ENCODE peak calls at places on chromosomes 12 and 14, in four cellular contexts. F is K562, O is GM12878, E is HL-60. Q is an unnamed sample.

GRCh38 chr12:119725523-119725922 is 57.6 kb downstream of the PRKAB1 start:
- DNase-seq in F (no peak), O (no peak), E (no peak), Q (no peak)

GRCh38 chr14:50859296-50859624 is 12.6 kb upstream of the ABHD12B start:
- DNase-seq in F (no peak), O (no peak), E (no peak), Q (no peak)

GRCh38 chr12:40331886-40332285 is 107.1 kb downstream of the LRRK2 start:
- DNase-seq in F (no peak), O (no peak), E (no peak), Q (no peak)

GRCh38 chr14:55313480-55313879 is 42.3 kb downstream of the FBXO34 start:
- DNase-seq in F (no peak), O (no peak), E (no peak), Q (no peak)

GRCh38 chr14:97827746-97828145 is 1030.6 kb downstream of the VRK1 start:
- DNase-seq in F (no peak), O (no peak), E (no peak), Q (no peak)

GRCh38 chr14:100790785-100791667 is 34.9 kb upstream of the MEG3 start:
- DNase-seq in F (peak; percentile 92), O (no peak), E (no peak), Q (no peak)

GRCh38 chr12:108519558-108519957 is 4.5 kb downstream of the FICD start:
- DNase-seq in F (peak; percentile 43), O (no peak), E (no peak), Q (no peak)

GRCh38 chr12:126950266-126950665 is 1316.7 kb upstream of the TMEM132C start:
- DNase-seq in F (no peak), O (no peak), E (no peak), Q (no peak)

GRCh38 chr14:38931969-38932652 is 170.9 kb downstream of the SEC23A start:
- DNase-seq in F (no peak), O (no peak), E (no peak), Q (no peak)

GRCh38 chr12:3119745-3120660 is 42.8 kb downstream of the TSPAN9 start:
- DNase-seq in F (no peak), O (no peak), E (no peak), Q (no peak)

GRCh38 chr12:107436376-107436775 is 249.2 kb upstream of the PWP1 start:
- DNase-seq in F (no peak), O (no peak), E (no peak), Q (no peak)

DNA sequence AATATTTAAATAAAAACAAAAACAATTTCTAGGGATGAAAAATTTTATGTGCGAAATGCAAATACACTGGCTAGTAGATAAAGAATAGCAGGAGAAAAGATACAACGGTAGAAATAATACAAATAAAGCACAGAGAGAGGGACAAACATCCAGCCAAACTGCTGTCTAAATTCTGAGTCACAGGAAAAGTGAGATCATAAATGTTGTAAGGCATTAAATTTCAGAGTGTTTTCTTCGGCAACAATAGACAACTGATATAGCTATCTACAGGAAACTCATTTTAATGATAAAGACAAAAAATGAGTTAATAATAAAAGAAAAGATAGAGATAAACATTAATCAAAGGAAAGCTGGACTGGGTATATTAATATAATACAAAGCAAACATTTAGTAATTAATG is 122.2 kb downstream of the NTS start:
- DNase-seq in F (no peak), O (no peak), E (no peak), Q (no peak)
- TF ChIP-seq SPI1 in F (no peak), O (no peak), E (no peak), Q (no peak)

DNA sequence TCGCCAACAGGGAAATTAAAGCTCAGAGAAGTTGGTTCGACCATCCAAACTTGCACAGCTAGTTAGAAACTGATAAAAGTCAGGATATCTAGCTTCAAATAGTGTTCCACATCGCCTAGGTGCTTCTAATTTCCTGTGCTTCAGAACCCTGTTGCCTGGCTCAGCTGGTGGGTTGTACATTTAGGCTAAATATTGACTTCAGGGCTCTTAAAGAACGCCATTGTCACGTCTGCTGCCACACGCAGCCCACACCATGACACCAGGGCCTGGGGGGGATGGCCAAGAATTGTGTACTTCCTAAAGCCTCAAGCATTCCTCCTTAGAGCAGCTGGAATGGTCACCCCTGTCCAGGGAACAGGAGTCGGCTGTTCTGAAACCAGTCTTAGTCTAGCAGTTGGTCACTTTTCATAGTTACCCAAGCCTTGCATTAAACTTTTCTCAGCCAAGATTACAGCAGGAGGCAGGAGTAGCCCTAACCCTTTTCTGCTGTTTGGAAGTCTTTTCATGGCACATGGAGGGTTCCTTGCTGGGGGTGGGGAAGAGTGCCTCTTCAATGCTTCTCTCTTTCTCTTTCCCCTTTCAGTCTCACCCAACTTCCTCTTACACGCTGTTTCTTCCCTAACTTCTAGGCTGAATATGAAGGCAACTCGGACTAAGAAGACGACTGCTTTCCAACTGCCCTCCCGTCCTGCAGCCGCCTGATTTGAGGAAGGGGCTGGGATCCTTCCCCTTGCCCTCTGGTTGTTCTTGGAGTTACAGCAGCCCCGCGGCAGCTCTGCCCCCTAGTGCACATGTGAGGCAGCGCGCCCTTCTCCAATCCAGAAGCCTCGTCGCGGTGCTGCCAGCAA is 17.1 kb downstream of the FOS start:
- DNase-seq in F (peak; percentile 82), O (no peak), E (peak; percentile 70), Q (peak; percentile 51)
- TF ChIP-seq SPI1 in F (peak; percentile 46), O (peak; percentile 25), E (peak; percentile 28), Q (peak; percentile 8)

GRCh38 chr14:95361373-95362179 is 41.9 kb upstream of the CLMN start:
- DNase-seq in F (peak; percentile 47), O (no peak), E (peak; percentile 40), Q (peak; percentile 66)
- TF ChIP-seq SPI1 in F (no peak), O (no peak), E (no peak), Q (no peak)

GRCh38 chr12:114241973-114242434 is 163.9 kb downstream of the TBX5 start:
- DNase-seq in F (peak; percentile 41), O (peak; percentile 8), E (no peak), Q (no peak)

GRCh38 chr12:114240288-114240687 is 165.7 kb downstream of the TBX5 start:
- DNase-seq in F (no peak), O (no peak), E (no peak), Q (no peak)

GRCh38 chr12:114238808-114239207 is 167.1 kb downstream of the TBX5 start:
- DNase-seq in F (peak; percentile 4), O (no peak), E (no peak), Q (no peak)
- TF ChIP-seq SPI1 in F (no peak), O (no peak), E (no peak), Q (no peak)

GRCh38 chr12:49201595-49202295 is 12.9 kb upstream of the TUBA1A start:
- DNase-seq in F (peak; percentile 51), O (no peak), E (peak; percentile 14), Q (no peak)

GRCh38 chr12:49200882-49201594 is 12.2 kb upstream of the TUBA1A start:
- DNase-seq in F (peak; percentile 59), O (peak; percentile 17), E (peak; percentile 55), Q (peak; percentile 30)

GRCh38 chr12:49195734-49196133 is 6.9 kb upstream of the TUBA1A start:
- DNase-seq in F (no peak), O (no peak), E (peak; percentile 71), Q (no peak)

DNA sequence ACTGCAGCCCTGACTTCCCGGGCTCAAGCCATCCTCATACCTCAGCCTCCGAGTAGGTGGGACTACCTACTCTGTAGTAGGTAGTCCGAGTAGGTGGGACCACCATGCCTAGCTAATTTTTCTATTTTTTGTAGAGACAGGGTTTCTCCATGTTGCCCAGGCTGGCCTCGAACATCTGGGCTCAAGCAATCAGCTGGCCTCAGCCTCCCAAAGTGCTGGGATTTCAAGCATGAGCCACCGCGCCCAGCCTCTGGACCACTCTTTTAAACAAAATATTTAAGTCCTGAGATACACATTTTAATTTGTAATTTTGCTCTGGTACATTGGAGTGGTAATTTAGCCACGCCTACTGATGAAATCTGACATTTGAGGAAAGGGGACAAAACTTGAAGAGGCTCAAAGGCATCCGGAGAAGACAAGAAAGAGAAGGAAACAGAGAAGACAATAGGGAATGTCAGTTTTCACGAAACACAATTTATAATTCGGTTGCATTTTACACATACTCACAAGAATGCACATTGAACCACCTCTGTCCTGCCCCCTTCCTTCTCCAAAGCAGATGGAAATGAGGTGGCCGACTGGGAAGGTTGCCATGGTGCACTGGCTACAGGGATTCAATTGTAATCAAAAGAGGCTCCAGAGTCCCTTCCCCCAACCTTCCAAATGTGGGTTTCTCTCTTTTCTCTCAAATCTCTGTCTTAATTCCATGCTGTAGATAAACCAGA is 9.7 kb upstream of the TUBA1A start:
- DNase-seq in F (no peak), O (no peak), E (no peak), Q (no peak)
- TF ChIP-seq SPI1 in F (no peak), O (no peak), E (no peak), Q (no peak)

Q was measured in GM12891.